ENCODE peak calls at places on chromosomes 4 and X, in five cellular contexts. S is heart left ventricle, Q is breast epithelium, V is hepatocyte, C is activated B cell treated with CpG ODN at 0.5 μM for 24 hours. B is an unnamed sample.
A peak's percentile ranks its signal among the peaks of the same experiment; 100 is the strongest.

GRCh38 chr4:145525291-145525740 is 43.7 kb downstream of the SMAD1 start:
- DNase-seq in S (no peak), Q (no peak), V (no peak), C (no peak), B (no peak)

GRCh38 chr4:26074672-26075071 is 160.7 kb downstream of the SMIM20 start:
- DNase-seq in S (no peak), Q (no peak), V (no peak), C (no peak), B (no peak)

GRCh38 chr4:69718376-69719293 is 41.8 kb downstream of the SULT1B1 start:
- DNase-seq in S (no peak), Q (no peak), V (no peak), C (no peak), B (no peak)

GRCh38 chr4:86894465-86894864 is 2.2 kb upstream of the C4orf36 start:
- DNase-seq in S (no peak), Q (no peak), V (no peak), C (no peak), B (no peak)

GRCh38 chr4:183858011-183858615 is 47.0 kb upstream of the STOX2 start:
- DNase-seq in S (no peak), Q (no peak), V (no peak), C (no peak), B (no peak)

GRCh38 chr4:94548571-94548970 is 96.8 kb downstream of the PDLIM5 start:
- DNase-seq in S (peak; percentile 38), Q (no peak), V (peak; percentile 47), C (no peak), B (no peak)

GRCh38 chr4:81882222-81882621 is 410.5 kb upstream of the RASGEF1B start:
- DNase-seq in S (no peak), Q (no peak), V (no peak), C (no peak), B (no peak)

GRCh38 chr4:57061395-57061794 is 48.8 kb downstream of the IGFBP7 start:
- DNase-seq in S (no peak), Q (no peak), V (no peak), C (no peak), B (no peak)

GRCh38 chrX:41946230-41946629 is 22.9 kb upstream of the CASK start:
- DNase-seq in S (no peak), Q (no peak), V (peak; percentile 18), C (no peak), B (no peak)

GRCh38 chr4:11487139-11487538 is 58.4 kb upstream of the HS3ST1 start:
- DNase-seq in S (no peak), Q (no peak), V (no peak), C (no peak), B (no peak)

GRCh38 chrX:20237864-20238263 is 28.8 kb downstream of the RPS6KA3 start:
- DNase-seq in S (no peak), Q (no peak), V (no peak), C (no peak), B (no peak)

GRCh38 chr4:54585321-54586000 is 72.3 kb upstream of the KIT start:
- DNase-seq in S (no peak), Q (no peak), V (peak; percentile 36), C (no peak), B (no peak)

GRCh38 chr4:22625301-22625700 is 67.4 kb upstream of the GBA3 start:
- DNase-seq in S (no peak), Q (no peak), V (no peak), C (no peak), B (no peak)

GRCh38 chrX:56812515-56813105 is 83.6 kb downstream of the NBDY start:
- DNase-seq in S (no peak), Q (no peak), V (no peak), C (no peak), B (no peak)

GRCh38 chr4:168560184-168560834 is 63.5 kb downstream of the PALLD start:
- DNase-seq in S (no peak), Q (peak; percentile 29), V (peak; percentile 56), C (no peak), B (no peak)

GRCh38 chr4:6393544-6394475 is 78.6 kb downstream of the PPP2R2C start:
- DNase-seq in S (no peak), Q (no peak), V (no peak), C (no peak), B (no peak)

GRCh38 chr4:73222466-73223257 is 35.9 kb downstream of the ANKRD17 start:
- DNase-seq in S (peak; percentile 70), Q (peak; percentile 56), V (peak; percentile 88), C (no peak), B (no peak)

GRCh38 chrX:71532078-71532752 is 689 bp upstream of the OGT start:
- DNase-seq in S (no peak), Q (no peak), V (peak; percentile 21), C (peak; percentile 15), B (no peak)

GRCh38 chr4:158729716-158730559 is 6.7 kb upstream of the PPID start:
- DNase-seq in S (peak; percentile 68), Q (peak; percentile 35), V (peak; percentile 77), C (no peak), B (no peak)

GRCh38 chrX:19678941-19679340 is 163.6 kb upstream of the MAP3K15 start:
- DNase-seq in S (no peak), Q (no peak), V (no peak), C (no peak), B (no peak)

GRCh38 chrX:1743105-1743504 is 128.2 kb downstream of the ASMT start:
- DNase-seq in S (no peak), Q (no peak), V (no peak), C (no peak), B (no peak)

GRCh38 chr4:8051644-8052043 is 107.0 kb downstream of the ABLIM2 start:
- DNase-seq in S (no peak), Q (no peak), V (no peak), C (no peak), B (no peak)

GRCh38 chr4:34009951-34010350 is 2234.4 kb downstream of the ARAP2 start:
- DNase-seq in S (no peak), Q (no peak), V (no peak), C (no peak), B (no peak)

GRCh38 chr4:10417720-10418119 is 39.5 kb downstream of the ZNF518B start:
- DNase-seq in S (no peak), Q (no peak), V (no peak), C (no peak), B (no peak)

GRCh38 chr4:16579866-16580265 is 318.6 kb downstream of the LDB2 start:
- DNase-seq in S (no peak), Q (no peak), V (no peak), C (no peak), B (no peak)

GRCh38 chrX:9781941-9782340 is 4.3 kb upstream of the SHROOM2 start:
- DNase-seq in S (no peak), Q (no peak), V (no peak), C (no peak), B (no peak)

GRCh38 chr4:182492456-182492855 is 249.3 kb downstream of the TENM3 start:
- DNase-seq in S (no peak), Q (no peak), V (peak; percentile 5), C (no peak), B (no peak)

GRCh38 chr4:3106339-3107186 is 32.1 kb downstream of the HTT start:
- DNase-seq in S (peak; percentile 86), Q (peak; percentile 79), V (peak; percentile 93), C (peak; percentile 81), B (peak; percentile 90)

GRCh38 chr4:3111461-3111860 is 37.0 kb downstream of the HTT start:
- DNase-seq in S (no peak), Q (peak; percentile 37), V (peak; percentile 21), C (no peak), B (no peak)

GRCh38 chr4:3107271-3108185 is 33.0 kb downstream of the HTT start:
- DNase-seq in S (no peak), Q (no peak), V (no peak), C (no peak), B (no peak)

GRCh38 chr4:3112241-3112978 is 37.9 kb downstream of the HTT start:
- DNase-seq in S (no peak), Q (no peak), V (no peak), C (no peak), B (no peak)

GRCh38 chr4:3108211-3108610 is 33.7 kb downstream of the HTT start:
- DNase-seq in S (no peak), Q (no peak), V (no peak), C (no peak), B (no peak)
- TF ChIP-seq CTCF in S (no peak), Q (no peak), V (no peak), C (no peak), B (no peak)

GRCh38 chr4:78775278-78776030 is 696 bp upstream of the BMP2K start:
- DNase-seq in S (peak; percentile 90), Q (peak; percentile 84), V (peak; percentile 93), C (no peak), B (peak; percentile 69)

GRCh38 chr4:78774395-78774794 is 1.8 kb upstream of the BMP2K start:
- DNase-seq in S (no peak), Q (no peak), V (no peak), C (no peak), B (no peak)

GRCh38 chr4:78776729-78777555 is 792 bp downstream of the BMP2K start:
- DNase-seq in S (no peak), Q (peak; percentile 25), V (peak; percentile 60), C (no peak), B (no peak)

GRCh38 chr4:78777556-78777900 is 1.4 kb downstream of the BMP2K start:
- DNase-seq in S (no peak), Q (no peak), V (no peak), C (no peak), B (no peak)

GRCh38 chr4:78776031-78776728 is at the start of gene BMP2K:
- DNase-seq in S (peak; percentile 89), Q (peak; percentile 57), V (peak; percentile 93), C (peak; percentile 92), B (peak; percentile 79)
- TF ChIP-seq CTCF in S (no peak), Q (no peak), V (no peak), C (no peak), B (no peak)

DNA sequence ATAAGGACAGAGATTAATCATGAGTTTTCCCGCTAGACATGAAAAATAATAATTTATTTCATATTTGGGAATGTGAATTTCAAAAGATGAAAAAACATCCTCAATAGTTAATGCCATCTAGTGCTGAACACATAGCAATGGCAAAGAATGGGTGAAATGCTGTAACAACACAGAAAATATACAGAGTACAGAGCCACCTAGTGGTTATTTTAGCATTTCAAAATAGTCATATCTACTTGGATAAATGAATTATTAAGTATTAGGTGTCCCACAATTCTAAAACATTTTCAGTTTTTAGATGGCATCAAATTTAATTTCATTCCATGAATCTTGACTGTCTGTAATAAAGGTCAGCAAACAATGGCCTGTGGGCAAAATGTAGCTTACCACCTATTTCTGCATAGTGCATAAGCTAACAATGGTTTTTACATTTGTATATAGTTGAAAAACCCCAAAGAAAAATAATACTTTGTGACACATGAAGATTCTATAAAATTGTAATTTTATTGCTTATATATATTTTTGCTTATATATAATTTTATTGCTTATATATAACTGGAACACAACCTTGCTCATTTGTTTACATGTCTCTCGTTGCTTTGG is 99.3 kb upstream of the FAM47C start:
- DNase-seq in S (no peak), Q (no peak), V (peak; percentile 60), C (no peak), B (no peak)
- TF ChIP-seq CTCF in S (peak; percentile 44), Q (no peak), V (peak; percentile 76), C (no peak), B (peak; percentile 65)

GRCh38 chrX:18353931-18354368 is 538 bp downstream of the SCML2 start:
- DNase-seq in S (no peak), Q (no peak), V (peak; percentile 38), C (peak; percentile 17), B (peak; percentile 25)
- TF ChIP-seq CTCF in S (no peak), Q (no peak), V (no peak), C (no peak), B (no peak)